ENCODE peak calls at places on chromosomes 11 and 22, in seven cellular contexts. H is neuronal stem cell, V is IMR-90, Z is H9, C is mesendoderm, J is trophoblast cell, A is H1. G is an unnamed sample.

GRCh38 chr11:8658210-8658968 is 24.1 kb downstream of the TRIM66 start:
- DNase-seq in H (no peak), J (no peak), V (peak), Z (no peak), C (peak), A (no peak), G (no peak)

GRCh38 chr22:27488456-27489224 is 312.9 kb downstream of the MN1 start:
- DNase-seq in A (no peak), H (no peak), J (no peak), V (no peak), C (no peak), Z (no peak), G (no peak)

GRCh38 chr11:120995184-120995583 is 28.7 kb upstream of the TBCEL start:
- DNase-seq in A (no peak), V (no peak), H (no peak), J (no peak), C (no peak), Z (no peak), G (no peak)

GRCh38 chr22:23178512-23179254 is 1.6 kb upstream of the BCR start:
- DNase-seq in H (no peak), V (peak), J (peak), A (peak), Z (peak), C (peak), G (peak)

GRCh38 chr11:121886005-121886739 is 229.8 kb downstream of the BLID start:
- DNase-seq in A (no peak), J (no peak), C (no peak), Z (no peak), V (no peak), H (no peak), G (no peak)

GRCh38 chr11:48111941-48112340 is 104.7 kb upstream of the OR4B1 start:
- DNase-seq in J (no peak), V (no peak), Z (no peak), C (no peak), H (no peak), A (peak), G (peak)

GRCh38 chr11:26227883-26228502 is 103.9 kb upstream of the ANO3 start:
- DNase-seq in H (no peak), J (no peak), A (no peak), V (no peak), Z (no peak), C (no peak), G (no peak)

GRCh38 chr22:29733362-29734322 is 13.8 kb downstream of the CABP7 start:
- DNase-seq in V (no peak), C (no peak), J (no peak), A (no peak), H (no peak), Z (no peak), G (peak)

GRCh38 chr22:39959640-39960447 is at the start of gene TMA7B:
- DNase-seq in V (peak), J (no peak), C (peak), A (no peak), H (no peak), Z (peak), G (peak)

GRCh38 chr22:33350391-33350955 is 292.3 kb upstream of the SYN3 start:
- DNase-seq in C (no peak), H (no peak), Z (no peak), A (no peak), V (no peak), J (no peak), G (no peak)

GRCh38 chr11:115458877-115459276 is 45.3 kb downstream of the CADM1 start:
- DNase-seq in J (no peak), Z (no peak), V (peak), C (no peak), H (no peak), A (no peak), G (no peak)

GRCh38 chr11:124082371-124082770 is 32.9 kb upstream of the VWA5A start:
- DNase-seq in Z (no peak), C (no peak), A (no peak), J (peak), H (no peak), V (no peak), G (no peak)

GRCh38 chr11:68067991-68068390 is 29.2 kb downstream of the TCIRG1 start:
- DNase-seq in H (no peak), C (no peak), Z (no peak), V (no peak), J (no peak), A (no peak), G (no peak)

GRCh38 chr22:50473855-50474671 is 772 bp downstream of the SBF1 start:
- DNase-seq in J (no peak), Z (no peak), A (no peak), H (no peak), V (peak), C (no peak), G (peak)

GRCh38 chr11:65414776-65415498 is 7.7 kb upstream of the NEAT1 start:
- DNase-seq in V (peak), C (no peak), J (no peak), A (no peak), H (no peak), Z (peak), G (peak)

GRCh38 chr11:116731097-116731761 is 41.6 kb downstream of the BUD13 start:
- DNase-seq in Z (peak), H (peak), A (peak), V (peak), J (no peak), C (peak), G (peak)

GRCh38 chr22:42979606-42980005 is 35.3 kb downstream of the PACSIN2 start:
- DNase-seq in V (no peak), A (no peak), J (no peak), H (no peak), Z (no peak), C (no peak), G (no peak)

GRCh38 chr11:6502382-6502781 is 5.3 kb downstream of the DNHD1 start:
- DNase-seq in J (no peak), C (no peak), Z (no peak), V (no peak), H (no peak), A (no peak), G (no peak)

GRCh38 chr11:32341676-32342613 is 93.4 kb downstream of the WT1 start:
- DNase-seq in V (no peak), J (no peak), Z (no peak), H (no peak), A (no peak), C (no peak), G (no peak)

GRCh38 chr11:11149671-11150459 is 203.2 kb downstream of the CSNK2A3 start:
- DNase-seq in A (no peak), H (no peak), V (no peak), J (no peak), Z (no peak), C (no peak), G (no peak)

GRCh38 chr11:106391771-106392412 is 314.4 kb downstream of the AASDHPPT start:
- DNase-seq in A (no peak), C (no peak), Z (no peak), H (no peak), V (peak), J (peak), G (peak)

GRCh38 chr11:119783466-119784400 is 54.7 kb upstream of the NECTIN1 start:
- DNase-seq in Z (no peak), J (peak), A (no peak), V (no peak), C (no peak), H (no peak), G (no peak)

GRCh38 chr11:119103793-119104192 is 2.1 kb upstream of the DPAGT1 start:
- DNase-seq in J (no peak), V (no peak), Z (no peak), A (no peak), H (no peak), C (no peak), G (no peak)

GRCh38 chr22:17962168-17962567 is 62.2 kb downstream of the MICAL3 start:
- DNase-seq in V (no peak), C (no peak), Z (no peak), H (no peak), A (no peak), J (no peak), G (no peak)

GRCh38 chr11:134244593-134244992 is 8.6 kb downstream of the THYN1 start:
- DNase-seq in C (peak), H (no peak), A (no peak), Z (peak), V (peak), J (no peak), G (peak)

GRCh38 chr11:66363187-66363601 is 8.4 kb downstream of the SLC29A2 start:
- DNase-seq in C (no peak), Z (no peak), A (no peak), V (no peak), H (no peak), J (no peak), G (no peak)

GRCh38 chr11:12756867-12757266 is 82.6 kb downstream of the TEAD1 start:
- DNase-seq in H (no peak), V (no peak), A (no peak), Z (no peak), J (no peak), C (no peak), G (no peak)

GRCh38 chr11:10307411-10308207 is 2.7 kb downstream of the ADM start:
- DNase-seq in A (peak), V (peak), C (peak), Z (peak), J (peak), H (peak), G (peak)

GRCh38 chr22:16601437-16602223 is 9.0 kb upstream of the CCT8L2 start:
- DNase-seq in J (peak), Z (no peak), C (no peak), V (no peak), H (no peak), A (no peak), G (no peak)

GRCh38 chr11:110759972-110760381 is 47.7 kb upstream of the ARHGAP20 start:
- DNase-seq in J (no peak), A (no peak), Z (no peak), V (peak), H (no peak), C (peak), G (peak)

GRCh38 chr22:22105364-22105763 is 122.8 kb upstream of the TOP3B start:
- DNase-seq in J (no peak), V (no peak), Z (no peak), A (no peak), C (no peak), H (no peak), G (no peak)

GRCh38 chr11:65869643-65870306 is 2.8 kb downstream of the EFEMP2 start:
- DNase-seq in Z (no peak), H (no peak), C (no peak), V (no peak), J (no peak), A (no peak), G (no peak)

GRCh38 chr22:44668190-44668885 is 33.7 kb upstream of the PRR5 start:
- DNase-seq in Z (peak), A (peak), C (no peak), H (peak), J (no peak), V (no peak), G (no peak)

GRCh38 chr11:130441726-130442125 is 6.7 kb upstream of the ADAMTS15 start:
- DNase-seq in A (no peak), J (no peak), Z (no peak), C (no peak), V (peak), H (no peak), G (no peak)
- H3K4ac ChIP-seq in A (no peak), J (no peak), Z (no peak), C (no peak), V (no peak), H (no peak), G (no peak)

GRCh38 chr11:114123692-114124330 is 64.3 kb downstream of the ZBTB16 start:
- DNase-seq in H (no peak), C (no peak), A (no peak), V (no peak), Z (no peak), J (no peak), G (no peak)
- H4K8ac ChIP-seq in H (no peak), C (no peak), A (no peak), V (no peak), Z (no peak), J (no peak), G (no peak)

DNA sequence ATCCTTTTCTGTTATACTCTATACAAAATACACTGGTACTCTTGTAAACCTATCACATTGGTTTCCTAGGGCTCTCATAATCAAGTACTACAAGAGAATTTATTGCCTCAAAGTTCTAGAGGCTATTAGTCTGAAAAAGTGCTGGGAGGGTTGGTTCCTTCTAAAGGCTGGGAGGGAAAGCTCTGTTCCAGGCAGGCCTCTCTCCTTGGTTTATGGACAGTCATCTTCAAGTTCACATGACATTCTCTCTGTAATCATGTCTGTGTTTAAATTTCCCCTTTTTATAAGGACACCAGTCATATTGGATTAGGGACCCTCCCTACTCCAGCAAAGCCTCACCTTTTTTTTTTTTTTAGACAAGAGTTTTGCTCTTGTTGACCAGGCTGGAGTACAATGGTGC is 9.1 kb downstream of the SLC36A4 start:
- DNase-seq in H (no peak), Z (no peak), J (no peak), C (no peak), V (no peak), A (no peak), G (no peak)
- H3K4ac ChIP-seq in H (no peak), Z (no peak), J (peak), C (no peak), V (no peak), A (no peak), G (no peak)

GRCh38 chr11:63805844-63806415 is 7.3 kb upstream of the SPINDOC start:
- DNase-seq in H (no peak), C (peak), A (no peak), J (peak), Z (no peak), V (no peak), G (no peak)
- H4K8ac ChIP-seq in H (no peak), C (no peak), A (no peak), J (no peak), Z (no peak), V (no peak), G (peak)

GRCh38 chr22:20650294-20651207 is 123.4 kb upstream of the SERPIND1 start:
- DNase-seq in Z (peak), V (no peak), J (no peak), C (no peak), A (peak), H (no peak), G (no peak)

GRCh38 chr22:20646906-20647305 is 127.0 kb upstream of the SERPIND1 start:
- DNase-seq in J (no peak), H (no peak), A (no peak), Z (peak), V (no peak), C (no peak), G (no peak)

GRCh38 chr22:20647586-20648305 is 126.2 kb upstream of the SERPIND1 start:
- DNase-seq in V (no peak), A (peak), Z (peak), J (no peak), H (no peak), C (no peak), G (no peak)

GRCh38 chr22:20646377-20646776 is 127.5 kb upstream of the SERPIND1 start:
- DNase-seq in V (no peak), Z (peak), H (no peak), A (no peak), J (no peak), C (no peak), G (no peak)

GRCh38 chr22:20648306-20648903 is 125.5 kb upstream of the SERPIND1 start:
- DNase-seq in C (peak), Z (peak), A (peak), H (no peak), V (no peak), J (no peak), G (no peak)
- H3K4ac ChIP-seq in C (no peak), Z (no peak), A (no peak), H (no peak), V (no peak), J (no peak), G (no peak)

GRCh38 chr22:46239261-46240048 is 10.6 kb downstream of the CDPF1 start:
- DNase-seq in C (no peak), J (no peak), H (no peak), Z (no peak), V (no peak), A (no peak), G (no peak)

GRCh38 chr22:46237453-46238158 is 12.5 kb downstream of the CDPF1 start:
- DNase-seq in J (no peak), A (no peak), C (no peak), V (peak), H (no peak), Z (no peak), G (no peak)

GRCh38 chr22:46240073-46240472 is 10.0 kb downstream of the CDPF1 start:
- DNase-seq in C (no peak), H (no peak), V (no peak), Z (no peak), A (no peak), J (no peak), G (no peak)

GRCh38 chr22:46240506-46240905 is 9.6 kb downstream of the CDPF1 start:
- DNase-seq in A (no peak), V (no peak), H (no peak), C (no peak), Z (no peak), J (no peak), G (no peak)

GRCh38 chr22:46238541-46238940 is 11.6 kb downstream of the CDPF1 start:
- DNase-seq in H (no peak), C (no peak), A (no peak), J (no peak), V (no peak), Z (no peak), G (no peak)
- H4K8ac ChIP-seq in H (no peak), C (no peak), A (peak), J (no peak), V (no peak), Z (no peak), G (no peak)